ENCODE peak calls at places on chromosomes 1 and 21, in six cellular contexts. W is fibroblast of villous mesenchyme; P is ELR; C is AG08395; D is activated CD4-positive, alpha-beta T cell treated with anti-CD3 and anti-CD28 coated beads, Interleukin-2, amount 10 ng/mL, durations not matched to agents 7 days and 5 days; V is HTR-8/SVneo. T is an unnamed sample.

GRCh38 chr1:159179906-159180305 is 8.5 kb downstream of the CADM3 start:
- DNase-seq in V (no peak), P (no peak), W (no peak), C (no peak), D (no peak), T (no peak)

GRCh38 chr1:171727778-171728177 is 14.1 kb downstream of the VAMP4 start:
- DNase-seq in V (no peak), D (no peak), W (no peak), P (no peak), C (no peak), T (no peak)

GRCh38 chr1:47330212-47330611 is 3.4 kb upstream of the CMPK1 start:
- DNase-seq in C (no peak), W (no peak), D (no peak), V (no peak), P (no peak), T (no peak)

GRCh38 chr1:3119748-3120524 is 50.9 kb downstream of the PRDM16 start:
- DNase-seq in P (no peak), W (no peak), C (no peak), V (no peak), D (no peak), T (no peak)

GRCh38 chr1:57017717-57018116 is 51.9 kb upstream of the C8B start:
- DNase-seq in W (no peak), D (no peak), C (no peak), V (no peak), P (no peak), T (no peak)

GRCh38 chr1:235763962-235764361 is 102.7 kb downstream of the LYST start:
- DNase-seq in D (no peak), P (peak), V (no peak), C (no peak), W (no peak), T (peak)

GRCh38 chr1:117656202-117656641 is 50.4 kb downstream of the TENT5C start:
- DNase-seq in D (peak), W (no peak), C (no peak), P (no peak), V (no peak), T (peak)

GRCh38 chr1:167165948-167166702 is 54.6 kb upstream of the POU2F1 start:
- DNase-seq in C (no peak), D (no peak), W (peak), V (peak), P (peak), T (no peak)

GRCh38 chr1:115767403-115767802 is 1.1 kb downstream of the CASQ2 start:
- DNase-seq in C (no peak), D (no peak), V (no peak), P (no peak), W (no peak), T (no peak)

GRCh38 chr1:201072149-201072548 is 40.1 kb downstream of the CACNA1S start:
- DNase-seq in V (no peak), P (peak), W (no peak), C (no peak), D (no peak), T (no peak)

GRCh38 chr21:42493109-42494060 is 2.6 kb downstream of the RSPH1 start:
- DNase-seq in P (no peak), C (no peak), W (no peak), D (no peak), V (no peak), T (no peak)

GRCh38 chr1:206551985-206552325 is 44.6 kb downstream of the RASSF5 start:
- DNase-seq in P (no peak), C (no peak), V (no peak), W (no peak), D (peak), T (peak)

GRCh38 chr1:67652800-67653199 is 32.2 kb upstream of the GADD45A start:
- DNase-seq in W (peak), P (peak), D (no peak), C (peak), V (no peak), T (no peak)

GRCh38 chr1:21334214-21335087 is 44.2 kb upstream of the ECE1 start:
- DNase-seq in V (peak), C (peak), D (peak), P (peak), W (peak), T (peak)

GRCh38 chr1:39453603-39454002 is 37.8 kb upstream of the BMP8A start:
- DNase-seq in D (no peak), P (no peak), V (no peak), W (peak), C (peak), T (no peak)

GRCh38 chr1:30795026-30795425 is 37.5 kb upstream of the LAPTM5 start:
- DNase-seq in W (no peak), V (no peak), P (no peak), D (no peak), C (no peak), T (no peak)

GRCh38 chr1:40421348-40421693 is 29.0 kb upstream of the ZFP69B start:
- DNase-seq in W (no peak), D (no peak), P (no peak), V (no peak), C (no peak), T (no peak)

GRCh38 chr1:50027794-50028193 is 4.0 kb upstream of the AGBL4 start:
- DNase-seq in V (no peak), W (no peak), D (no peak), C (no peak), P (no peak), T (no peak)

GRCh38 chr21:35138665-35139381 is 89.7 kb upstream of the RUNX1 start:
- DNase-seq in V (peak), W (peak), D (peak), C (no peak), P (peak), T (peak)

GRCh38 chr1:8627728-8628127 is 189.7 kb downstream of the RERE start:
- DNase-seq in V (no peak), W (no peak), D (no peak), C (no peak), P (no peak), T (no peak)

GRCh38 chr1:11478571-11479374 is at the start of gene DISP3:
- DNase-seq in C (peak), V (peak), D (peak), P (peak), W (peak), T (peak)

GRCh38 chr1:58778593-58778992 is 5.3 kb downstream of the JUN start:
- DNase-seq in C (no peak), W (no peak), P (no peak), V (no peak), D (no peak), T (no peak)

GRCh38 chr1:227707807-227708206 is 27.3 kb downstream of the JMJD4 start:
- DNase-seq in W (no peak), P (no peak), C (no peak), V (no peak), D (no peak), T (no peak)

GRCh38 chr1:192363177-192363576 is 46.4 kb downstream of the RGS21 start:
- DNase-seq in P (peak), W (no peak), D (no peak), V (no peak), C (no peak), T (no peak)